ENCODE peak calls at places on chromosomes 4 and X, in six cellular contexts. One of them, this sample, is unnamed.

GRCh38 chr4:30720656-30721352 is 635 bp downstream of the PCDH7 start:
- DNase-seq in neuronal stem cell: peak; percentile 48
- DNase-seq in H9: peak; percentile 59
- DNase-seq in H1: peak; percentile 69
- DNase-seq in IMR-90: peak; percentile 61
- DNase-seq in mesenchymal stem cell: peak; percentile 79
- DNase-seq in this sample: peak; percentile 80

GRCh38 chr4:23333556-23333945 is 556.3 kb downstream of the PPARGC1A start:
- DNase-seq in neuronal stem cell: no peak
- DNase-seq in H9: no peak
- DNase-seq in H1: no peak
- DNase-seq in IMR-90: peak; percentile 6
- DNase-seq in mesenchymal stem cell: no peak
- DNase-seq in this sample: no peak

GRCh38 chrX:16022580-16023170 is 100.7 kb upstream of the GRPR start:
- DNase-seq in neuronal stem cell: no peak
- DNase-seq in H9: no peak
- DNase-seq in H1: no peak
- DNase-seq in IMR-90: peak; percentile 54
- DNase-seq in mesenchymal stem cell: peak; percentile 3
- DNase-seq in this sample: no peak

GRCh38 chr4:153227501-153227900 is 23.3 kb downstream of the TRIM2 start:
- DNase-seq in neuronal stem cell: no peak
- DNase-seq in H9: no peak
- DNase-seq in H1: no peak
- DNase-seq in IMR-90: no peak
- DNase-seq in mesenchymal stem cell: no peak
- DNase-seq in this sample: no peak

GRCh38 chr4:19034089-19034488 is 1012.5 kb upstream of the LCORL start:
- DNase-seq in neuronal stem cell: no peak
- DNase-seq in H9: no peak
- DNase-seq in H1: no peak
- DNase-seq in IMR-90: no peak
- DNase-seq in mesenchymal stem cell: peak; percentile 14
- DNase-seq in this sample: no peak

GRCh38 chr4:1937550-1937949 is 66.4 kb downstream of the NSD2 start:
- DNase-seq in neuronal stem cell: no peak
- DNase-seq in H9: no peak
- DNase-seq in H1: no peak
- DNase-seq in IMR-90: no peak
- DNase-seq in mesenchymal stem cell: no peak
- DNase-seq in this sample: no peak

GRCh38 chr4:3225946-3226345 is 23.0 kb upstream of the MSANTD1 start:
- DNase-seq in neuronal stem cell: no peak
- DNase-seq in H9: no peak
- DNase-seq in H1: no peak
- DNase-seq in IMR-90: no peak
- DNase-seq in mesenchymal stem cell: no peak
- DNase-seq in this sample: no peak

GRCh38 chr4:109406337-109406931 is 27.2 kb upstream of the SEC24B start:
- DNase-seq in neuronal stem cell: peak; percentile 42
- DNase-seq in H9: no peak
- DNase-seq in H1: no peak
- DNase-seq in IMR-90: peak; percentile 71
- DNase-seq in mesenchymal stem cell: peak; percentile 67
- DNase-seq in this sample: peak; percentile 70

GRCh38 chrX:12360389-12360788 is 222.1 kb downstream of the FRMPD4 start:
- DNase-seq in neuronal stem cell: no peak
- DNase-seq in H9: no peak
- DNase-seq in H1: no peak
- DNase-seq in IMR-90: peak; percentile 86
- DNase-seq in mesenchymal stem cell: peak; percentile 6
- DNase-seq in this sample: no peak

GRCh38 chr4:165191253-165191652 is 16.1 kb upstream of the KLHL2 start:
- DNase-seq in neuronal stem cell: no peak
- DNase-seq in H9: no peak
- DNase-seq in H1: no peak
- DNase-seq in IMR-90: no peak
- DNase-seq in mesenchymal stem cell: no peak
- DNase-seq in this sample: no peak

GRCh38 chrX:37998586-37999267 is 7.6 kb upstream of the SYTL5 start:
- DNase-seq in neuronal stem cell: no peak
- DNase-seq in H9: no peak
- DNase-seq in H1: no peak
- DNase-seq in IMR-90: peak; percentile 80
- DNase-seq in mesenchymal stem cell: peak; percentile 14
- DNase-seq in this sample: no peak

GRCh38 chr4:186693159-186693815 is 30.4 kb downstream of the FAT1 start:
- DNase-seq in neuronal stem cell: no peak
- DNase-seq in H9: no peak
- DNase-seq in H1: no peak
- DNase-seq in IMR-90: peak; percentile 87
- DNase-seq in mesenchymal stem cell: peak; percentile 52
- DNase-seq in this sample: no peak

GRCh38 chrX:24575496-24575895 is 71.7 kb downstream of the PCYT1B start:
- DNase-seq in neuronal stem cell: no peak
- DNase-seq in H9: no peak
- DNase-seq in H1: no peak
- DNase-seq in IMR-90: no peak
- DNase-seq in mesenchymal stem cell: no peak
- DNase-seq in this sample: no peak

GRCh38 chr4:4852591-4853362 is 6.7 kb upstream of the MSX1 start:
- DNase-seq in neuronal stem cell: no peak
- DNase-seq in H9: peak; percentile 72
- DNase-seq in H1: peak; percentile 78
- DNase-seq in IMR-90: peak; percentile 76
- DNase-seq in mesenchymal stem cell: peak; percentile 83
- DNase-seq in this sample: peak; percentile 91

GRCh38 chrX:27276751-27277150 is 186.4 kb downstream of the PPP4R3C start:
- DNase-seq in neuronal stem cell: no peak
- DNase-seq in H9: no peak
- DNase-seq in H1: no peak
- DNase-seq in IMR-90: no peak
- DNase-seq in mesenchymal stem cell: no peak
- DNase-seq in this sample: no peak

GRCh38 chr4:139919513-139919912 is 234.5 kb downstream of the MAML3 start:
- DNase-seq in neuronal stem cell: no peak
- DNase-seq in H9: no peak
- DNase-seq in H1: no peak
- DNase-seq in IMR-90: peak; percentile 65
- DNase-seq in mesenchymal stem cell: peak; percentile 87
- DNase-seq in this sample: peak; percentile 49

GRCh38 chr4:1040344-1041146 is 29.1 kb downstream of the FGFRL1 start:
- DNase-seq in neuronal stem cell: no peak
- DNase-seq in H9: no peak
- DNase-seq in H1: no peak
- DNase-seq in IMR-90: no peak
- DNase-seq in mesenchymal stem cell: no peak
- DNase-seq in this sample: no peak

GRCh38 chrX:153925739-153926593 is at the start of gene ARHGAP4:
- DNase-seq in neuronal stem cell: no peak
- DNase-seq in H9: peak; percentile 39
- DNase-seq in H1: no peak
- DNase-seq in IMR-90: no peak
- DNase-seq in mesenchymal stem cell: no peak
- DNase-seq in this sample: peak; percentile 73

GRCh38 chr4:156672924-156673323 is 298.7 kb downstream of the PDGFC start:
- DNase-seq in neuronal stem cell: no peak
- DNase-seq in H9: no peak
- DNase-seq in H1: no peak
- DNase-seq in IMR-90: no peak
- DNase-seq in mesenchymal stem cell: peak; percentile 11
- DNase-seq in this sample: no peak

GRCh38 chr4:137124278-137124932 is 407.9 kb downstream of the PCDH18 start:
- DNase-seq in neuronal stem cell: peak; percentile 31
- DNase-seq in H9: no peak
- DNase-seq in H1: no peak
- DNase-seq in IMR-90: peak; percentile 79
- DNase-seq in mesenchymal stem cell: peak; percentile 74
- DNase-seq in this sample: peak; percentile 63

GRCh38 chrX:136967965-136968364 is 65.8 kb downstream of the GPR101 start:
- DNase-seq in neuronal stem cell: no peak
- DNase-seq in H9: no peak
- DNase-seq in H1: no peak
- DNase-seq in IMR-90: no peak
- DNase-seq in mesenchymal stem cell: no peak
- DNase-seq in this sample: no peak

GRCh38 chrX:121122332-121122731 is 74.9 kb downstream of the GLUD2 start:
- DNase-seq in neuronal stem cell: no peak
- DNase-seq in H9: no peak
- DNase-seq in H1: no peak
- DNase-seq in IMR-90: no peak
- DNase-seq in mesenchymal stem cell: no peak
- DNase-seq in this sample: no peak

GRCh38 chr4:23369331-23369730 is 520.5 kb downstream of the PPARGC1A start:
- DNase-seq in neuronal stem cell: no peak
- DNase-seq in H9: peak; percentile 46
- DNase-seq in H1: no peak
- DNase-seq in IMR-90: no peak
- DNase-seq in mesenchymal stem cell: no peak
- DNase-seq in this sample: peak; percentile 39

GRCh38 chr4:152594981-152595916 is 59.4 kb upstream of the FBXW7 start:
- DNase-seq in neuronal stem cell: no peak
- DNase-seq in H9: no peak
- DNase-seq in H1: peak; percentile 28
- DNase-seq in IMR-90: no peak
- DNase-seq in mesenchymal stem cell: no peak
- DNase-seq in this sample: no peak

GRCh38 chr4:139606600-139607301 is 50.7 kb upstream of the SETD7 start:
- DNase-seq in neuronal stem cell: no peak
- DNase-seq in H9: no peak
- DNase-seq in H1: no peak
- DNase-seq in IMR-90: peak; percentile 70
- DNase-seq in mesenchymal stem cell: peak; percentile 70
- DNase-seq in this sample: peak; percentile 58

GRCh38 chr4:164345756-164346155 is 408.2 kb upstream of the SMIM31 start:
- DNase-seq in neuronal stem cell: no peak
- DNase-seq in H9: no peak
- DNase-seq in H1: no peak
- DNase-seq in IMR-90: peak; percentile 11
- DNase-seq in mesenchymal stem cell: no peak
- DNase-seq in this sample: no peak

GRCh38 chr4:173213296-173213695 is 44.7 kb downstream of the GALNT7 start:
- DNase-seq in neuronal stem cell: no peak
- DNase-seq in H9: no peak
- DNase-seq in H1: no peak
- DNase-seq in IMR-90: no peak
- DNase-seq in mesenchymal stem cell: no peak
- DNase-seq in this sample: no peak

GRCh38 chr4:67871867-67872266 is 11.9 kb downstream of the TMPRSS11D start:
- DNase-seq in neuronal stem cell: no peak
- DNase-seq in H9: no peak
- DNase-seq in H1: no peak
- DNase-seq in IMR-90: peak; percentile 61
- DNase-seq in mesenchymal stem cell: peak; percentile 52
- DNase-seq in this sample: peak; percentile 44

GRCh38 chr4:83964996-83965541 is 429.2 kb downstream of the GPAT3 start:
- DNase-seq in neuronal stem cell: peak; percentile 24
- DNase-seq in H9: no peak
- DNase-seq in H1: no peak
- DNase-seq in IMR-90: peak; percentile 54
- DNase-seq in mesenchymal stem cell: no peak
- DNase-seq in this sample: peak; percentile 53

GRCh38 chr4:56433280-56433679 is 2.1 kb downstream of the PPAT start:
- DNase-seq in neuronal stem cell: no peak
- DNase-seq in H9: no peak
- DNase-seq in H1: no peak
- DNase-seq in IMR-90: no peak
- DNase-seq in mesenchymal stem cell: no peak
- DNase-seq in this sample: no peak

GRCh38 chr4:135492439-135492838 is 1290.8 kb upstream of the PABPC4L start:
- DNase-seq in neuronal stem cell: no peak
- DNase-seq in H9: no peak
- DNase-seq in H1: no peak
- DNase-seq in IMR-90: no peak
- DNase-seq in mesenchymal stem cell: no peak
- DNase-seq in this sample: peak; percentile 18
- H2BK120ac ChIP-seq in neuronal stem cell: no peak overlapping the region
- H2BK120ac ChIP-seq in H9: no peak overlapping the region
- H2BK120ac ChIP-seq in H1: no peak overlapping the region
- H2BK120ac ChIP-seq in IMR-90: no peak overlapping the region
- H2BK120ac ChIP-seq in mesenchymal stem cell: no peak overlapping the region
- H2BK120ac ChIP-seq in this sample: no peak overlapping the region

GRCh38 chr4:112329672-112330372 is 32.7 kb downstream of the ALPK1 start:
- DNase-seq in neuronal stem cell: no peak
- DNase-seq in H9: no peak
- DNase-seq in H1: no peak
- DNase-seq in IMR-90: no peak
- DNase-seq in mesenchymal stem cell: no peak
- DNase-seq in this sample: no peak
- H2BK15ac ChIP-seq in neuronal stem cell: no peak overlapping the region
- H2BK15ac ChIP-seq in H9: no peak overlapping the region
- H2BK15ac ChIP-seq in H1: peak overlapping the region; percentile 47
- H2BK15ac ChIP-seq in IMR-90: no peak overlapping the region
- H2BK15ac ChIP-seq in mesenchymal stem cell: no peak overlapping the region
- H2BK15ac ChIP-seq in this sample: no peak overlapping the region

GRCh38 chr4:6692379-6692778 is 1.3 kb upstream of the S100P start:
- DNase-seq in neuronal stem cell: no peak
- DNase-seq in H9: no peak
- DNase-seq in H1: no peak
- DNase-seq in IMR-90: no peak
- DNase-seq in mesenchymal stem cell: no peak
- DNase-seq in this sample: no peak

GRCh38 chr4:6695660-6696581 is 2.2 kb downstream of the S100P start:
- DNase-seq in neuronal stem cell: no peak
- DNase-seq in H9: no peak
- DNase-seq in H1: no peak
- DNase-seq in IMR-90: peak; percentile 16
- DNase-seq in mesenchymal stem cell: peak; percentile 77
- DNase-seq in this sample: no peak

GRCh38 chr4:6692806-6693205 is 872 bp upstream of the S100P start:
- DNase-seq in neuronal stem cell: no peak
- DNase-seq in H9: no peak
- DNase-seq in H1: no peak
- DNase-seq in IMR-90: peak; percentile 42
- DNase-seq in mesenchymal stem cell: no peak
- DNase-seq in this sample: no peak

GRCh38 chr4:6693274-6694176 is at the start of gene S100P:
- DNase-seq in neuronal stem cell: no peak
- DNase-seq in H9: no peak
- DNase-seq in H1: no peak
- DNase-seq in IMR-90: no peak
- DNase-seq in mesenchymal stem cell: no peak
- DNase-seq in this sample: no peak

GRCh38 chr4:6694177-6694901 is 661 bp downstream of the S100P start:
- DNase-seq in neuronal stem cell: no peak
- DNase-seq in H9: no peak
- DNase-seq in H1: no peak
- DNase-seq in IMR-90: no peak
- DNase-seq in mesenchymal stem cell: no peak
- DNase-seq in this sample: no peak
- H2BK5ac ChIP-seq in neuronal stem cell: peak overlapping the region; percentile 53
- H2BK5ac ChIP-seq in H9: no peak overlapping the region
- H2BK5ac ChIP-seq in H1: no peak overlapping the region
- H2BK5ac ChIP-seq in IMR-90: no peak overlapping the region
- H2BK5ac ChIP-seq in mesenchymal stem cell: no peak overlapping the region
- H2BK5ac ChIP-seq in this sample: no peak overlapping the region

GRCh38 chrX:13688772-13689518 is at the start of gene RAB9A:
- DNase-seq in neuronal stem cell: peak; percentile 62
- DNase-seq in H9: peak; percentile 81
- DNase-seq in H1: peak; percentile 90
- DNase-seq in IMR-90: peak; percentile 68
- DNase-seq in mesenchymal stem cell: peak; percentile 79
- DNase-seq in this sample: peak; percentile 76
- H2BK120ac ChIP-seq in neuronal stem cell: no peak within 1 kb of the TSS
- H2BK120ac ChIP-seq in H9: no peak within 1 kb of the TSS
- H2BK120ac ChIP-seq in H1: no peak within 1 kb of the TSS
- H2BK120ac ChIP-seq in IMR-90: peak within 1 kb of the TSS; percentile 36
- H2BK120ac ChIP-seq in mesenchymal stem cell: peak within 1 kb of the TSS; percentile 34
- H2BK120ac ChIP-seq in this sample: no peak within 1 kb of the TSS

GRCh38 chr4:8274066-8274652 is 4.6 kb downstream of the HTRA3 start:
- DNase-seq in neuronal stem cell: no peak
- DNase-seq in H9: no peak
- DNase-seq in H1: no peak
- DNase-seq in IMR-90: no peak
- DNase-seq in mesenchymal stem cell: no peak
- DNase-seq in this sample: no peak
- H2BK15ac ChIP-seq in neuronal stem cell: peak overlapping the region; percentile 100
- H2BK15ac ChIP-seq in H9: no peak overlapping the region
- H2BK15ac ChIP-seq in H1: no peak overlapping the region
- H2BK15ac ChIP-seq in IMR-90: no peak overlapping the region
- H2BK15ac ChIP-seq in mesenchymal stem cell: peak overlapping the region; percentile 18
- H2BK15ac ChIP-seq in this sample: no peak overlapping the region